ENCODE peak calls at places on chromosomes 6 and 20, in five cellular contexts. O is HepG2, N is H1, B is K562, A is GM12878. G is an unnamed sample.

GRCh38 chr6:3869632-3870527 is 20.7 kb downstream of the FAM50B start:
- DNase-seq in B (no peak), O (peak), N (no peak), A (no peak), G (no peak)

GRCh38 chr6:142883011-142883410 is 62.0 kb downstream of the HIVEP2 start:
- DNase-seq in B (no peak), N (no peak), O (no peak), A (no peak), G (no peak)

GRCh38 chr6:135572051-135572450 is 74.5 kb upstream of the AHI1 start:
- DNase-seq in B (no peak), N (no peak), O (no peak), A (no peak), G (no peak)

GRCh38 chr6:101146389-101146788 is 247.1 kb upstream of the GRIK2 start:
- DNase-seq in A (no peak), B (no peak), O (no peak), N (no peak), G (no peak)

GRCh38 chr6:14676084-14676483 is 558.5 kb downstream of the CD83 start:
- DNase-seq in N (no peak), A (no peak), B (no peak), O (no peak), G (no peak)

GRCh38 chr20:23235173-23236027 is 115.2 kb upstream of the NXT1 start:
- DNase-seq in A (no peak), O (peak), N (peak), B (peak), G (peak)

GRCh38 chr20:12916699-12917098 is 92.1 kb upstream of the SPTLC3 start:
- DNase-seq in N (no peak), O (peak), B (no peak), A (no peak), G (no peak)

GRCh38 chr20:24503352-24503931 is 34.0 kb downstream of the SYNDIG1 start:
- DNase-seq in A (no peak), N (peak), B (no peak), O (no peak), G (no peak)

GRCh38 chr20:37598611-37599342 is 71.1 kb upstream of the BLCAP start:
- DNase-seq in O (no peak), A (no peak), B (no peak), N (no peak), G (no peak)

GRCh38 chr6:45970326-45970725 is 45.3 kb downstream of the CLIC5 start:
- DNase-seq in A (no peak), N (no peak), B (no peak), O (no peak), G (no peak)

GRCh38 chr6:38279423-38279822 is 360.3 kb downstream of the BTBD9 start:
- DNase-seq in O (no peak), N (no peak), A (no peak), B (no peak), G (no peak)

GRCh38 chr6:26158581-26159416 is 71.6 kb downstream of the HFE start:
- DNase-seq in N (no peak), A (peak), B (peak), O (no peak), G (no peak)

GRCh38 chr6:86558318-86558717 is 379.0 kb upstream of the HTR1E start:
- DNase-seq in B (no peak), A (no peak), N (no peak), O (no peak), G (no peak)

GRCh38 chr6:148313483-148313882 is 29.2 kb upstream of the SASH1 start:
- DNase-seq in B (no peak), O (no peak), A (no peak), N (no peak), G (no peak)

GRCh38 chr20:37686762-37687477 is 6.9 kb upstream of the CTNNBL1 start:
- DNase-seq in B (no peak), A (no peak), N (no peak), O (no peak), G (no peak)

GRCh38 chr20:11229772-11230171 is 556.0 kb upstream of the JAG1 start:
- DNase-seq in N (no peak), A (no peak), O (no peak), B (no peak), G (no peak)

GRCh38 chr20:41339957-41340326 is 679 bp upstream of the LPIN3 start:
- DNase-seq in B (peak), N (peak), A (no peak), O (peak), G (peak)

GRCh38 chr6:30100585-30101422 is 12.1 kb downstream of the TRIM31 start:
- DNase-seq in B (no peak), O (peak), N (peak), A (no peak), G (peak)

GRCh38 chr6:20791074-20791473 is 256.8 kb downstream of the CDKAL1 start:
- DNase-seq in O (no peak), N (no peak), A (peak), B (no peak), G (no peak)

GRCh38 chr20:1565461-1565860 is 8.0 kb upstream of the SIRPD start:
- DNase-seq in O (peak), N (no peak), A (no peak), B (no peak), G (no peak)

GRCh38 chr20:3560578-3560977 is 89.8 kb downstream of the ATRN start:
- DNase-seq in A (no peak), B (no peak), N (no peak), O (no peak), G (no peak)

GRCh38 chr20:45311589-45312211 is 3.6 kb upstream of the MATN4 start:
- DNase-seq in N (peak), O (peak), A (no peak), B (peak), G (peak)

GRCh38 chr6:151121900-151122299 is 117.9 kb upstream of the AKAP12 start:
- DNase-seq in O (no peak), N (no peak), A (no peak), B (no peak), G (no peak)
- TF ChIP-seq MAX in O (no peak), N (no peak), A (no peak), B (no peak), G (no peak)

GRCh38 chr20:31721408-31722332 is 998 bp downstream of the BCL2L1 start:
- DNase-seq in B (peak), N (no peak), A (no peak), O (no peak), G (peak)

GRCh38 chr20:31718952-31719643 is 3.6 kb downstream of the BCL2L1 start:
- DNase-seq in O (no peak), N (no peak), B (peak), A (no peak), G (no peak)

GRCh38 chr20:31719644-31720485 is 2.8 kb downstream of the BCL2L1 start:
- DNase-seq in A (no peak), N (no peak), B (peak), O (peak), G (peak)

GRCh38 chr20:31722388-31723281 is at the start of gene BCL2L1:
- DNase-seq in N (peak), B (peak), A (no peak), O (peak), G (peak)

GRCh38 chr20:31720486-31721407 is 1.9 kb downstream of the BCL2L1 start:
- DNase-seq in A (no peak), N (no peak), B (peak), O (peak), G (no peak)
- TF ChIP-seq ATF2 in A (no peak), N (no peak), B (no peak), O (peak), G (no peak)

DNA sequence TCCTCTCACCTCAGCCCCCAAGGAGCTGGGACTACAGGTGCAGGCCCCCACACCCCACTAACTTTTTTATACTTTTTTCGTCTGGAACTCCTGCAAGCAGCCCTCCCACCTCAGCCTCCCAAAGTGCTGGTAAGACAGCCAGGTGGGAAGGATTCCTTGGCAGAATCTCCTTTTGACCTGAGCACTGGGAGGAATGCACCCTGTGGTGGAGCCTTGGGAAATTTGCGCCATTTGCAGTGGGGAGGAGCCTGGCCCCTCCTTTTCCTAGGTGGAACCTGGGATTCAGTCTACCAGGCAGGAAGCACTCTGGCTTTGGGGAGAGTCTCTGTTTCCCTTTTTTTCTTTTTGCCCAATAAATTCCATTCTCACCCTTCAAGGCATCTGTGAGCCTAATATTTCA is 2.3 kb upstream of the RNGTT start:
- DNase-seq in O (no peak), B (no peak), N (no peak), A (no peak), G (peak)
- TF ChIP-seq MAX in O (no peak), B (no peak), N (no peak), A (no peak), G (no peak)

GRCh38 chr20:62824476-62825287 is 7.8 kb downstream of the COL9A3 start:
- DNase-seq in O (peak), A (no peak), B (peak), N (peak), G (peak)
- TF ChIP-seq ATF2 in O (no peak), A (no peak), B (no peak), N (no peak), G (no peak)

GRCh38 chr6:154257074-154257473 is 99.5 kb downstream of the IPCEF1 start:
- DNase-seq in O (no peak), N (no peak), B (no peak), A (no peak), G (no peak)
- TF ChIP-seq MAX in O (no peak), N (no peak), B (no peak), A (no peak), G (no peak)